ENCODE peak calls at places on chromosomes 12 and 14, in six cellular contexts. D is GM03348; Z is GM04503; I is glutamatergic neuron; M is activated T-helper 1 cell treated with anti-CD3 and anti-CD28 coated beads, Interleukin-12 subunit alpha, Interleukin-12 subunit beta, Interleukin-2, Interleukin-4 antibody, amounts not matched to agents 30 ng/mL and 10 ng/mL and 1 ng/mL, durations not matched to agents 14 hours and 24 hours and 36 hours; X is aorta. P is an unnamed sample.

GRCh38 chr12:65106948-65107347 is 14.2 kb downstream of the WIF1 start:
- DNase-seq in Z (no peak), X (no peak), M (no peak), D (peak; percentile 24), I (no peak), P (no peak)

GRCh38 chr12:29518407-29518806 is 20.9 kb upstream of the OVCH1 start:
- DNase-seq in Z (no peak), I (no peak), D (no peak), M (no peak), X (no peak), P (no peak)

GRCh38 chr12:53292441-53292840 is 2.9 kb upstream of the PFDN5 start:
- DNase-seq in Z (no peak), X (no peak), I (no peak), M (no peak), D (no peak), P (no peak)

GRCh38 chr12:113777751-113778150 is 188.4 kb downstream of the RBM19 start:
- DNase-seq in X (no peak), I (no peak), D (no peak), M (no peak), Z (no peak), P (no peak)

GRCh38 chr14:29709490-29709889 is 218.2 kb downstream of the PRKD1 start:
- DNase-seq in Z (no peak), I (no peak), M (no peak), X (no peak), D (peak; percentile 11), P (no peak)

GRCh38 chr12:111747333-111747732 is 19.4 kb upstream of the ALDH2 start:
- DNase-seq in I (no peak), M (no peak), Z (no peak), X (no peak), D (no peak), P (no peak)

GRCh38 chr12:69966409-69966808 is 141.4 kb downstream of the MYRFL start:
- DNase-seq in I (no peak), Z (peak; percentile 55), X (peak; percentile 49), M (no peak), D (peak; percentile 77), P (no peak)

GRCh38 chr12:128091101-128091795 is 175.7 kb upstream of the TMEM132C start:
- DNase-seq in X (no peak), Z (no peak), I (no peak), M (no peak), D (no peak), P (no peak)

GRCh38 chr14:90883782-90884181 is 67.6 kb upstream of the TTC7B start:
- DNase-seq in I (no peak), D (no peak), M (no peak), X (no peak), Z (no peak), P (no peak)

GRCh38 chr14:26389646-26390508 is 208.0 kb downstream of the NOVA1 start:
- DNase-seq in I (no peak), X (no peak), Z (peak; percentile 1), M (no peak), D (no peak), P (no peak)

GRCh38 chr14:71591929-71592328 is 340.3 kb upstream of the RGS6 start:
- DNase-seq in Z (peak; percentile 58), D (peak; percentile 77), I (no peak), X (no peak), M (no peak), P (no peak)

GRCh38 chr12:120229071-120229582 is 28.2 kb upstream of the RPLP0 start:
- DNase-seq in I (no peak), D (no peak), X (peak; percentile 63), Z (no peak), M (no peak), P (no peak)

GRCh38 chr14:76762617-76763361 is 1.5 kb downstream of the VASH1 start:
- DNase-seq in D (no peak), M (no peak), Z (no peak), X (no peak), I (no peak), P (no peak)

GRCh38 chr12:6204533-6205143 is 4.4 kb downstream of the CD9 start:
- DNase-seq in Z (no peak), X (no peak), M (no peak), I (no peak), D (no peak), P (no peak)

GRCh38 chr14:103520269-103520656 is 2.4 kb downstream of the CKB start:
- DNase-seq in X (no peak), Z (no peak), D (no peak), I (no peak), M (no peak), P (no peak)

GRCh38 chr12:108271951-108272729 is 67.0 kb downstream of the CMKLR1 start:
- DNase-seq in X (no peak), I (no peak), Z (no peak), D (no peak), M (no peak), P (no peak)

GRCh38 chr12:75565795-75566194 is 54.4 kb upstream of the KRR1 start:
- DNase-seq in D (no peak), M (no peak), Z (no peak), X (no peak), I (no peak), P (no peak)

GRCh38 chr14:21268612-21269251 is 510 bp downstream of the HNRNPC start:
- DNase-seq in Z (no peak), I (no peak), M (peak; percentile 12), X (no peak), D (no peak), P (no peak)

GRCh38 chr14:52923902-52924575 is 26.8 kb downstream of the FERMT2 start:
- DNase-seq in M (no peak), Z (no peak), I (no peak), D (no peak), X (no peak), P (no peak)

GRCh38 chr12:21371050-21371449 is 1.7 kb upstream of the IAPP start:
- DNase-seq in I (no peak), D (no peak), X (no peak), Z (no peak), M (no peak), P (no peak)

GRCh38 chr12:57722716-57723629 is 15.6 kb downstream of the AGAP2 start:
- DNase-seq in I (no peak), Z (no peak), X (no peak), M (no peak), D (no peak), P (no peak)

GRCh38 chr12:45269407-45269741 is 53.5 kb downstream of the ANO6 start:
- DNase-seq in Z (no peak), X (no peak), I (no peak), M (no peak), D (no peak), P (no peak)